ENCODE peak calls at places on chromosomes 5 and 9, in ten cellular contexts. A is fibroblast of the aortic adventitia; E is cardiac muscle cell; Q is psoas muscle; R is fibroblast of pulmonary artery; C is HFF-Myc; W is tibial nerve; T is GM23338; M is left lung; F is CD8-positive, alpha-beta T cell. G is an unnamed sample.

GRCh38 chr5:170896779-170897178 is 35.0 kb downstream of the RANBP17 start:
- DNase-seq in T (peak), C (no peak), M (no peak), E (peak), Q (no peak), F (no peak), W (no peak), R (peak), A (peak), G (no peak)

GRCh38 chr9:126630458-126631237 is 16.9 kb downstream of the LMX1B start:
- DNase-seq in T (no peak), F (no peak), Q (no peak), E (no peak), C (no peak), A (no peak), R (no peak), W (no peak), M (no peak), G (no peak)

GRCh38 chr5:62256161-62257017 is 49.6 kb upstream of the KIF2A start:
- DNase-seq in W (no peak), M (no peak), T (no peak), F (no peak), Q (no peak), A (no peak), C (no peak), E (no peak), R (peak), G (no peak)

GRCh38 chr9:130565792-130566191 is 13.6 kb upstream of the FUBP3 start:
- DNase-seq in A (no peak), Q (no peak), R (peak), T (no peak), F (no peak), W (no peak), E (no peak), M (no peak), C (no peak), G (no peak)

GRCh38 chr5:172858990-172859811 is 25.1 kb downstream of the ERGIC1 start:
- DNase-seq in W (peak), T (no peak), R (peak), M (no peak), E (peak), F (no peak), C (no peak), A (peak), Q (peak), G (peak)

GRCh38 chr5:111016801-111017200 is 54.7 kb upstream of the TSLP start:
- DNase-seq in R (peak), A (peak), M (no peak), C (no peak), W (no peak), Q (no peak), T (no peak), E (no peak), F (no peak), G (no peak)

GRCh38 chr5:170737591-170737990 is 45.9 kb upstream of the GABRP start:
- DNase-seq in F (no peak), W (no peak), E (no peak), A (no peak), Q (no peak), C (no peak), R (no peak), M (no peak), T (no peak), G (no peak)

GRCh38 chr9:133742849-133743444 is 4.8 kb upstream of the SARDH start:
- DNase-seq in E (peak), F (peak), T (peak), M (peak), A (peak), Q (peak), W (peak), R (peak), C (peak), G (no peak)

GRCh38 chr9:117718085-117718484 is 13.9 kb downstream of the TLR4 start:
- DNase-seq in W (no peak), T (no peak), Q (no peak), M (no peak), A (peak), F (no peak), C (no peak), R (peak), E (no peak), G (no peak)

GRCh38 chr5:170284231-170284630 is 13.3 kb downstream of the LCP2 start:
- DNase-seq in F (no peak), R (no peak), W (no peak), M (no peak), T (no peak), C (no peak), Q (no peak), E (no peak), A (no peak), G (no peak)

GRCh38 chr5:133721365-133721764 is 109.0 kb upstream of the FSTL4 start:
- DNase-seq in W (no peak), F (no peak), M (no peak), T (no peak), C (no peak), E (no peak), Q (no peak), A (no peak), R (no peak), G (no peak)

GRCh38 chr5:176647870-176648466 is 684 bp downstream of the TSPAN17 start:
- DNase-seq in F (no peak), Q (peak), T (peak), W (peak), C (no peak), A (peak), E (peak), R (peak), M (peak), G (no peak)

GRCh38 chr5:55432549-55432948 is 102.2 kb downstream of the PLPP1 start:
- DNase-seq in C (no peak), Q (no peak), A (no peak), E (no peak), T (no peak), W (no peak), R (no peak), F (no peak), M (no peak), G (no peak)

GRCh38 chr5:92548351-92548750 is 1032.7 kb downstream of the NR2F1-AS1 start:
- DNase-seq in R (peak), W (no peak), F (no peak), A (peak), C (peak), E (no peak), M (peak), Q (no peak), T (no peak), G (no peak)

GRCh38 chr5:154403234-154403633 is 42.6 kb upstream of the SAP30L start:
- DNase-seq in F (no peak), A (peak), E (no peak), C (no peak), W (no peak), T (no peak), R (no peak), Q (no peak), M (no peak), G (no peak)

GRCh38 chr5:154406231-154406630 is 39.6 kb upstream of the SAP30L start:
- DNase-seq in T (no peak), C (no peak), M (no peak), A (no peak), W (no peak), R (no peak), E (no peak), F (no peak), Q (no peak), G (no peak)

GRCh38 chr5:154403776-154404387 is 41.9 kb upstream of the SAP30L start:
- DNase-seq in C (no peak), E (no peak), T (no peak), Q (no peak), A (no peak), W (no peak), F (no peak), M (no peak), R (no peak), G (peak)

GRCh38 chr5:154406826-154407225 is 39.0 kb upstream of the SAP30L start:
- DNase-seq in W (no peak), A (no peak), E (no peak), F (no peak), T (no peak), R (no peak), C (no peak), M (no peak), Q (no peak), G (no peak)

GRCh38 chr5:154405078-154405792 is 40.6 kb upstream of the SAP30L start:
- DNase-seq in C (peak), E (peak), T (peak), M (peak), A (peak), W (peak), Q (peak), F (peak), R (peak), G (peak)
- H3K4me3 ChIP-seq in C (peak), E (peak), T (peak), M (peak), A (peak), W (peak), Q (peak), F (no peak), R (peak), G (peak)

GRCh38 chr5:308672-309271 is 12.7 kb upstream of the AHRR start:
- DNase-seq in F (no peak), T (peak), C (no peak), E (no peak), M (no peak), R (peak), Q (peak), A (peak), W (no peak), G (peak)
- TF ChIP-seq CTCF in F (no peak), T (no peak), C (peak), E (peak), M (no peak), R (peak), Q (no peak), A (peak), W (no peak), G (peak)

GRCh38 chr5:156825688-156826087 is 24.4 kb upstream of the PPP1R2B start:
- DNase-seq in T (no peak), M (no peak), E (no peak), W (no peak), Q (no peak), F (no peak), R (no peak), A (no peak), C (no peak), G (no peak)
- H3K4me3 ChIP-seq in T (no peak), M (no peak), E (no peak), W (no peak), Q (no peak), F (no peak), R (no peak), A (no peak), C (no peak), G (no peak)

GRCh38 chr9:109968702-109969450 is 188.9 kb downstream of the PALM2AKAP2 start:
- DNase-seq in E (peak), M (no peak), R (peak), F (no peak), A (peak), C (no peak), T (peak), W (no peak), Q (no peak), G (no peak)
- TF ChIP-seq CTCF in E (peak), M (no peak), R (peak), F (no peak), A (peak), C (peak), T (peak), W (peak), Q (no peak), G (peak)

DNA sequence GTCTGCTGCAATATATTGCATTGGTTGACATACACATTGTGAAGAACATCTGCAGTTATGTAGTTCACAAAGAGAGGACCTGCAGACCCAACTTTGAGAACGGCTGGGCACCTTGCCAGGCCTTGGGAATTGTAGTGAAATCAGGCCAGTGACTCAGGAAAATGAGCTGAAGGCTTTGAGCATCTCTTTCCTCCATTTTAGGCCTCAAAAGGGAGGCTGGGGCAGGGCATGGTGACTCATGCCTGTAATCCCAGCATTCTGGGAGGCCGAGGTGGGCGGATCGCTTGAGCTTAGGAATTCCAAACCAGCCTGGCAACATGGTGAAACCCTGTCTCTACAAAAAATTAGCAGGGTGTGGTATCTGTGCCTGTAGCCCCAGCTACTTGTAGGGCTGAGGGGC is 1.4 kb upstream of the IPPK start:
- DNase-seq in M (no peak), T (peak), Q (no peak), R (peak), C (peak), E (no peak), W (no peak), F (no peak), A (peak), G (peak)
- H3K4me3 ChIP-seq in M (peak), T (peak), Q (peak), R (peak), C (peak), E (peak), W (no peak), F (peak), A (peak), G (peak)

GRCh38 chr5:138457532-138458275 is 7.6 kb upstream of the EGR1 start:
- DNase-seq in E (no peak), W (no peak), A (no peak), Q (no peak), M (no peak), C (no peak), F (no peak), T (no peak), R (no peak), G (no peak)
- TF ChIP-seq CTCF in E (peak), W (no peak), A (peak), Q (no peak), M (no peak), C (no peak), F (no peak), T (peak), R (no peak), G (peak)

GRCh38 chr5:107954254-107954653 is 283.5 kb upstream of the EFNA5 start:
- DNase-seq in E (no peak), T (no peak), R (no peak), W (no peak), C (no peak), A (no peak), F (no peak), M (no peak), Q (no peak), G (no peak)
- H3K4me3 ChIP-seq in E (no peak), T (no peak), R (no peak), W (no peak), C (no peak), A (no peak), F (no peak), M (no peak), Q (no peak), G (no peak)

DNA sequence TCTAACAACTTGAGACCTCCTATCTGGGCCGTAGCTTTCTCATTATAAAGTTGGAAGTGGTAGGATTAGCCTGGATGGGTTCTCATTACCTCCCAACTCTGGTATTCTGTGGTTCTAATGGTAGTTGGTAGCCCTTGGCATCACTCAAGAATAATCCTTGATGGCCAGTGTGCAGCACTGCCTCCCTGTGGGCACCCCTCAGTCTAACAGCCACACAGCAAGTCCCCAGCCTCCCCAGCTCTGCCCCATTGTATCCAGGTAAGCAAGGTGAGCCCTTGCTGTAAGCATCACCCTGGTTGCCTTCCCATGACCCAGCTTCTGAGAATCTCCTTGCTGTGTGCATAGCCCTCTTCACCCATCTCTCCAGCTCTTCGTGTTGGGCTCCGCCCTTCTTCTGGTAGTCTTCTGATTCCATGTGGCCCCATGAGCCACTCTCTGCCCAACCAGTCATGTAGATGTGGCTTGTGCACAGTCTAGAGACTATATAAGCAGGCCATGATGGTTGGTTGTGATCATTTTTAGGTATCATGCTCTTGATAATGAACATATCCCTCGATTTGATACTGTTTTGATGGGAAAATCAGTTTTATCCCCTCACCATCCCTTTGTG is 57.6 kb upstream of the GRHPR start:
- DNase-seq in M (no peak), T (peak), E (no peak), C (no peak), F (no peak), A (no peak), Q (no peak), W (no peak), R (no peak), G (no peak)
- TF ChIP-seq CTCF in M (no peak), T (peak), E (no peak), C (peak), F (no peak), A (no peak), Q (no peak), W (no peak), R (peak), G (peak)

GRCh38 chr5:36478646-36479307 is 127.6 kb upstream of the SLC1A3 start:
- DNase-seq in Q (no peak), R (no peak), A (no peak), T (no peak), W (no peak), F (no peak), C (no peak), E (no peak), M (no peak), G (no peak)

GRCh38 chr5:36482812-36483211 is 123.6 kb upstream of the SLC1A3 start:
- DNase-seq in W (no peak), F (no peak), M (no peak), E (no peak), T (no peak), A (no peak), C (no peak), R (no peak), Q (no peak), G (no peak)

GRCh38 chr5:36481721-36482120 is 124.7 kb upstream of the SLC1A3 start:
- DNase-seq in C (no peak), A (no peak), R (no peak), F (no peak), E (no peak), M (no peak), W (no peak), T (no peak), Q (no peak), G (no peak)
- H3K4me3 ChIP-seq in C (no peak), A (no peak), R (no peak), F (no peak), E (no peak), M (no peak), W (no peak), T (no peak), Q (no peak), G (no peak)

G was measured in retinal pigment epithelial cell.